ENCODE peak calls at places on chromosome 13, in four cellular contexts. U, P, A and Q are unnamed samples.

GRCh38 chr13:113929628-113930615 is 44.0 kb downstream of the C13orf46 start:
- DNase-seq in P (peak), U (no peak), A (peak), Q (no peak)

GRCh38 chr13:19056984-19057490 is 124.6 kb downstream of the TUBA3C start:
- DNase-seq in P (peak), U (no peak), A (no peak), Q (no peak)

GRCh38 chr13:82627183-82627582 is 1255.1 kb downstream of the SLITRK1 start:
- DNase-seq in U (peak), A (no peak), P (no peak), Q (peak)

GRCh38 chr13:30870049-30870884 is 35.8 kb upstream of the MEDAG start:
- DNase-seq in U (peak), A (peak), P (peak), Q (peak)

GRCh38 chr13:21322988-21323387 is 136.1 kb downstream of the ZDHHC20 start:
- DNase-seq in P (no peak), A (no peak), U (no peak), Q (no peak)

GRCh38 chr13:113405481-113406300 is 41.8 kb upstream of the GRTP1 start:
- DNase-seq in A (peak), P (peak), U (no peak), Q (no peak)

GRCh38 chr13:98274921-98275487 is 97.9 kb upstream of the RNF113B start:
- DNase-seq in A (no peak), U (no peak), P (no peak), Q (no peak)

GRCh38 chr13:78981913-78982312 is 323.0 kb upstream of the OBI1 start:
- DNase-seq in U (no peak), P (no peak), A (no peak), Q (no peak)

GRCh38 chr13:21005193-21005592 is 56.2 kb downstream of the LATS2 start:
- DNase-seq in A (no peak), U (no peak), P (peak), Q (no peak)

GRCh38 chr13:39209731-39210633 is 171.7 kb downstream of the NHLRC3 start:
- DNase-seq in P (no peak), U (no peak), A (no peak), Q (no peak)

GRCh38 chr13:30978981-30979956 is 46.8 kb downstream of the TEX26 start:
- DNase-seq in A (no peak), P (no peak), U (no peak), Q (no peak)

GRCh38 chr13:112971288-112971643 is 2.3 kb downstream of the MCF2L start:
- DNase-seq in A (no peak), P (no peak), U (no peak), Q (no peak)

GRCh38 chr13:33849211-33849610 is 31.3 kb downstream of the RFC3 start:
- DNase-seq in U (no peak), P (no peak), A (no peak), Q (no peak)

GRCh38 chr13:98900442-98900841 is 77.4 kb downstream of the DOCK9 start:
- DNase-seq in A (no peak), U (no peak), P (no peak), Q (no peak)

GRCh38 chr13:83780201-83780600 is 102.1 kb downstream of the SLITRK1 start:
- DNase-seq in U (no peak), P (no peak), A (no peak), Q (no peak)

GRCh38 chr13:30022256-30022655 is 171.8 kb upstream of the UBL3 start:
- DNase-seq in A (no peak), P (no peak), U (no peak), Q (no peak)

GRCh38 chr13:55516610-55517009 is 1624.1 kb upstream of the PRR20A start:
- DNase-seq in U (no peak), P (no peak), A (no peak), Q (no peak)

GRCh38 chr13:111895896-111896821 is 170.8 kb upstream of the SOX1 start:
- DNase-seq in P (peak), U (no peak), A (peak), Q (no peak)

GRCh38 chr13:99884913-99885312 is 86.7 kb downstream of the ZIC5 start:
- DNase-seq in A (peak), P (no peak), U (no peak), Q (no peak)

GRCh38 chr13:75760182-75760981 is 124.3 kb downstream of the LMO7 start:
- DNase-seq in P (no peak), U (no peak), A (peak), Q (no peak)

GRCh38 chr13:78603240-78603947 is at the start of gene POU4F1:
- DNase-seq in P (no peak), A (no peak), U (no peak), Q (no peak)

GRCh38 chr13:110714798-110715394 is 1.4 kb downstream of the ING1 start:
- DNase-seq in U (no peak), A (peak), P (peak), Q (no peak)

GRCh38 chr13:52009985-52010384 is 1.3 kb downstream of the ATP7B start:
- DNase-seq in P (no peak), U (no peak), A (no peak), Q (no peak)

GRCh38 chr13:52012512-52012836 is 276 bp downstream of the ALG11 start:
- DNase-seq in P (no peak), A (no peak), U (no peak), Q (no peak)

GRCh38 chr13:52006491-52007245 is 4.6 kb downstream of the ATP7B start:
- DNase-seq in U (no peak), P (no peak), A (no peak), Q (no peak)

GRCh38 chr13:52011690-52012511 is at the start of gene ALG11:
- DNase-seq in A (peak), U (peak), P (peak), Q (peak)

GRCh38 chr13:52010890-52011689 is at the start of gene ATP7B:
- DNase-seq in P (peak), A (peak), U (no peak), Q (no peak)
- TF ChIP-seq CTCF in P (no peak), A (no peak), U (peak), Q (peak)

DNA sequence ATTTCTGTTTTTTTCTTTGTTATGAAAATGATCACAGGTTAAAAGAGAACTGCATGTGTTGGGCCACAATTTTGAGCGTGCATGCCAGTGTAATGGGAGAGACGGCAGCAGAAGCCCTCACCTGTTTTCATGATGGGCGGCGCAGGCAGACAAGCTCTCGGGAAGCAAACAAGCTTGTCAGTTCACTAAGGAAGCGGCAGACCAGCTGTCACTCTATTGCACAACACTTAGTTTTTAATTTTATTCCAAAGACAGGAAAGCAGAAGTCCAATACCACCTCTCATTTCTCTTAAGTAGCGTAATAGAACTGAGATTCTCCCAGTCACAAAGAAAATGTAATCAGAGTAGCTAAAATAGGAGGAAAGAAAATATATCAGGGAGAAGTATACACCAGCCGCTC is 711.5 kb downstream of the DIAPH3 start:
- DNase-seq in P (no peak), U (no peak), A (no peak), Q (no peak)
- TF ChIP-seq CTCF in P (no peak), U (no peak), A (no peak), Q (no peak)

GRCh38 chr13:106036870-106037269 is 498.6 kb downstream of the EFNB2 start:
- DNase-seq in P (no peak), U (no peak), A (no peak), Q (no peak)
- TF ChIP-seq CTCF in P (no peak), U (no peak), A (no peak), Q (no peak)

GRCh38 chr13:27621116-27621365 is 651 bp upstream of the POLR1D start:
- DNase-seq in P (no peak), A (no peak), U (no peak), Q (no peak)

GRCh38 chr13:27620377-27621115 is at the start of gene LNX2:
- DNase-seq in A (peak), U (peak), P (peak), Q (peak)

GRCh38 chr13:27619093-27619705 is 1.1 kb downstream of the LNX2 start:
- DNase-seq in U (peak), P (no peak), A (no peak), Q (no peak)

GRCh38 chr13:27621366-27622101 is at the start of gene POLR1D:
- DNase-seq in A (peak), U (no peak), P (peak), Q (no peak)

DNA sequence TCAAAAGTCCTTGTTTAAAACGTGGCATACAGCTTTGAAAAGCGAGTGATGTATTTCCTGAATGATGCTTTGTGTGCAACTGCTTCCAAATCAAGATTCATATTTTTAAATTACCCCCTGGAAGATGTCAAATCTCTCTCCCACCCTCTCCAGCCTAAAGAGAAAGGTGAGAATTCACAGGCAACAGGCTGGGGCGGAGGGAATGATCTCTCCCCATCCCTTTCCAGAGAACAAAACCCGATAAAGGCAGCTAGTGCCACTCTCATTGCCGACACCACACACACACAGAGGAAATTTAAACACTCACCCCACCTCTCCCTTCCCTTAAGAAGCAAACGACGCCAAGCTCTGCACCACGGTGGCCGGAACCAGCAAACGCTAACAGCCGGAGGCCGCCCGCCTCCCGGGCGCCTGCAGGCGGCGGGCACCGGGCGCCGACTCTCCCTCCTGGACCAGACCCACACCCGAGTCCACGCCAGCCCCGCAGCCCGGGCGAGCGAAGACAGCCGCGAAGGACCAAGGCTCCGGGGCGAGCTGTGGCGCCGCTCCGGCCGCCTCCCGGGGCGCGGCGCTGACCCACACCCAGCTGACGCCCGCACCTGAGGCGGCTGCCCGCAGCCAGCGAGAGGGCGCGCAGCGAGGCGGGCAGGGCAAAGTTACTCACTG is 485 bp downstream of the LNX2 start:
- DNase-seq in U (no peak), A (peak), P (peak), Q (no peak)
- TF ChIP-seq CTCF in U (peak), A (peak), P (no peak), Q (peak)

GRCh38 chr13:91576590-91576989 is 178.2 kb downstream of the GPC5 start:
- DNase-seq in P (no peak), A (no peak), U (no peak), Q (no peak)
- TF ChIP-seq CTCF in P (no peak), A (no peak), U (peak), Q (no peak)

GRCh38 chr13:59478908-59479307 is 684.8 kb downstream of the DIAPH3 start:
- DNase-seq in P (no peak), A (no peak), U (no peak), Q (no peak)

GRCh38 chr13:59479629-59480028 is 684.1 kb downstream of the DIAPH3 start:
- DNase-seq in P (no peak), A (no peak), U (no peak), Q (no peak)

GRCh38 chr13:59475911-59476310 is 687.8 kb downstream of the DIAPH3 start:
- DNase-seq in U (no peak), A (no peak), P (no peak), Q (no peak)

GRCh38 chr13:59476376-59476775 is 687.4 kb downstream of the DIAPH3 start:
- DNase-seq in P (no peak), U (no peak), A (no peak), Q (no peak)

GRCh38 chr13:59477011-59477410 is 686.7 kb downstream of the DIAPH3 start:
- DNase-seq in A (no peak), P (no peak), U (no peak), Q (no peak)
- TF ChIP-seq CTCF in A (peak), P (no peak), U (peak), Q (peak)

GRCh38 chr13:37340911-37341670 is 235.6 kb upstream of the CSNK1A1L start:
- DNase-seq in U (no peak), A (no peak), P (no peak), Q (no peak)

GRCh38 chr13:37344051-37344450 is 238.6 kb upstream of the CSNK1A1L start:
- DNase-seq in U (no peak), P (no peak), A (no peak), Q (no peak)

GRCh38 chr13:37342205-37342604 is 236.7 kb upstream of the CSNK1A1L start:
- DNase-seq in P (no peak), U (no peak), A (no peak), Q (no peak)

GRCh38 chr13:37338721-37339120 is 233.3 kb upstream of the CSNK1A1L start:
- DNase-seq in U (no peak), A (no peak), P (no peak), Q (no peak)
- TF ChIP-seq CTCF in U (no peak), A (no peak), P (no peak), Q (no peak)